ENCODE peak calls at places on chromosomes 7 and 10, in four cellular contexts. One of them, this sample, is unnamed.

GRCh38 chr7:121259826-121260225 is 69.0 kb upstream of the WNT16 start:
- DNase-seq in right lobe of liver: no peak
- DNase-seq in breast epithelium: no peak
- DNase-seq in colonic mucosa: no peak
- DNase-seq in this sample: no peak

GRCh38 chr7:66356277-66356721 is 151.2 kb downstream of the TPST1 start:
- DNase-seq in right lobe of liver: no peak
- DNase-seq in breast epithelium: no peak
- DNase-seq in colonic mucosa: peak; percentile 34
- DNase-seq in this sample: no peak

GRCh38 chr7:75879771-75880184 is 944 bp downstream of the RHBDD2 start:
- DNase-seq in right lobe of liver: no peak
- DNase-seq in breast epithelium: no peak
- DNase-seq in colonic mucosa: no peak
- DNase-seq in this sample: no peak

GRCh38 chr7:28800150-28800549 is 158.0 kb downstream of the TRIL start:
- DNase-seq in right lobe of liver: peak; percentile 25
- DNase-seq in breast epithelium: no peak
- DNase-seq in colonic mucosa: no peak
- DNase-seq in this sample: peak; percentile 32

GRCh38 chr7:116021237-116021636 is 9.3 kb downstream of the TFEC start:
- DNase-seq in right lobe of liver: no peak
- DNase-seq in breast epithelium: no peak
- DNase-seq in colonic mucosa: no peak
- DNase-seq in this sample: no peak

GRCh38 chr10:28127881-28128280 is 129.0 kb upstream of the ODAD2 start:
- DNase-seq in right lobe of liver: no peak
- DNase-seq in breast epithelium: no peak
- DNase-seq in colonic mucosa: no peak
- DNase-seq in this sample: no peak

GRCh38 chr10:21329995-21330627 is 195.4 kb downstream of the SKIDA1 start:
- DNase-seq in right lobe of liver: no peak
- DNase-seq in breast epithelium: no peak
- DNase-seq in colonic mucosa: peak; percentile 18
- DNase-seq in this sample: no peak

GRCh38 chr10:78210548-78210947 is 176.9 kb downstream of the RPS24 start:
- DNase-seq in right lobe of liver: no peak
- DNase-seq in breast epithelium: no peak
- DNase-seq in colonic mucosa: no peak
- DNase-seq in this sample: no peak

GRCh38 chr7:127152423-127152822 is 100.3 kb downstream of the GRM8 start:
- DNase-seq in right lobe of liver: no peak
- DNase-seq in breast epithelium: no peak
- DNase-seq in colonic mucosa: no peak
- DNase-seq in this sample: no peak

GRCh38 chr10:100806356-100806645 is 60.9 kb downstream of the PAX2 start:
- DNase-seq in right lobe of liver: no peak
- DNase-seq in breast epithelium: no peak
- DNase-seq in colonic mucosa: no peak
- DNase-seq in this sample: no peak

DNA sequence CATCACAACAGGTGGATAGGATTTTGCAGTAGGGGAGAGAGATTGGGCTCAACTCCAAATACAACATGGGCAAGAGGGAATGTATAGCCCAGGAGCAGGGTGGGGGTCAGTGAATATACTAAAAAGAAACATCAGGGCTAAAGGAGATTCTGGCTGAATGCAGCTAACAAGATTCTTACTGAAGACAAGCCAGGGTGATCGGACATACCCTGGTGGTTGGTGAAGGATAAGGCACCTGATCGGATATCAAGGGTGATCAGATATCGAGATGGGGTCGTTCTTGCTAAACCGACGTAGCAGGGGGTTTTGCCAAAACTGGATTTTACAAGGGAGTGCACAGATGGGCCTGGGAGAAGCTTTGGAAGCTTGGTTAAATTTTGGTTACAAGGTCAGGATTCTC is 34.4 kb downstream of the WIPF3 start:
- DNase-seq in right lobe of liver: no peak
- DNase-seq in breast epithelium: no peak
- DNase-seq in colonic mucosa: no peak
- DNase-seq in this sample: no peak
- H3K4me1 ChIP-seq in right lobe of liver: no peaks in the 10 kb centered on the region
- H3K4me1 ChIP-seq in breast epithelium: no peaks in the 10 kb centered on the region
- H3K4me1 ChIP-seq in colonic mucosa: no peaks in the 10 kb centered on the region
- H3K4me1 ChIP-seq in this sample: peaks cover 3% of the 10 kb centered on the region

GRCh38 chr10:99236627-99237309 is 1.1 kb upstream of the HPSE2 start:
- DNase-seq in right lobe of liver: no peak
- DNase-seq in breast epithelium: no peak
- DNase-seq in colonic mucosa: no peak
- DNase-seq in this sample: no peak
- H3K27me3 ChIP-seq in right lobe of liver: peaks cover 8% of the 10 kb centered on the region
- H3K27me3 ChIP-seq in breast epithelium: peaks cover 55% of the 10 kb centered on the region
- H3K27me3 ChIP-seq in colonic mucosa: peaks cover 49% of the 10 kb centered on the region
- H3K27me3 ChIP-seq in this sample: peaks cover 39% of the 10 kb centered on the region

GRCh38 chr10:26798298-26798697 is 62.5 kb downstream of the ABI1 start:
- DNase-seq in right lobe of liver: no peak
- DNase-seq in breast epithelium: no peak
- DNase-seq in colonic mucosa: no peak
- DNase-seq in this sample: no peak
- H3K4me1 ChIP-seq in right lobe of liver: no peaks in the 10 kb centered on the region
- H3K4me1 ChIP-seq in breast epithelium: no peaks in the 10 kb centered on the region
- H3K4me1 ChIP-seq in colonic mucosa: no peaks in the 10 kb centered on the region
- H3K4me1 ChIP-seq in this sample: peaks cover 17% of the 10 kb centered on the region

DNA sequence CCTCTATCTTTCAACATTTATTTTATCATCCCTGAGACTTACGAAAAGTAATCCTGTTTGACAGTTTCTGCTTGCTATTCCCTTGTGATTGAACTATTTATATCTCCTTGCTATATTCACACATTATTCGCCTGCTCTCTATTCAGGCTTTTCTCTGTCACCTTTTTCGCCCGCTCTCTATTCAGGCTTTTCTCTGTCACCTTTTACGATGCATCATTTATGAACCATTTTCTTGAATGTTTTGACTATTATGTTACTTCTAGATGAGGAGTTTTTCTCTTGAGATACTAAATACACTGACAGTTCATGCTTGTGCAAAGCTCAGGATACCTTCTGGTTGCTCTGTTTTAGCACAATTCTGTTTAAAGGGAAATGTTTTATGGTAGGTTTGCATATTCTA is 143.3 kb upstream of the VSTM2A start:
- DNase-seq in right lobe of liver: no peak
- DNase-seq in breast epithelium: no peak
- DNase-seq in colonic mucosa: no peak
- DNase-seq in this sample: no peak
- H3K27me3 ChIP-seq in right lobe of liver: no peaks in the 10 kb centered on the region
- H3K27me3 ChIP-seq in breast epithelium: no peaks in the 10 kb centered on the region
- H3K27me3 ChIP-seq in colonic mucosa: no peaks in the 10 kb centered on the region
- H3K27me3 ChIP-seq in this sample: no peaks in the 10 kb centered on the region

GRCh38 chr7:105591522-105591921 is 10.2 kb upstream of the EFCAB10 start:
- DNase-seq in right lobe of liver: no peak
- DNase-seq in breast epithelium: no peak
- DNase-seq in colonic mucosa: no peak
- DNase-seq in this sample: no peak
- H3K4me1 ChIP-seq in right lobe of liver: no peaks in the 10 kb centered on the region
- H3K4me1 ChIP-seq in breast epithelium: no peaks in the 10 kb centered on the region
- H3K4me1 ChIP-seq in colonic mucosa: no peaks in the 10 kb centered on the region
- H3K4me1 ChIP-seq in this sample: no peaks in the 10 kb centered on the region

DNA sequence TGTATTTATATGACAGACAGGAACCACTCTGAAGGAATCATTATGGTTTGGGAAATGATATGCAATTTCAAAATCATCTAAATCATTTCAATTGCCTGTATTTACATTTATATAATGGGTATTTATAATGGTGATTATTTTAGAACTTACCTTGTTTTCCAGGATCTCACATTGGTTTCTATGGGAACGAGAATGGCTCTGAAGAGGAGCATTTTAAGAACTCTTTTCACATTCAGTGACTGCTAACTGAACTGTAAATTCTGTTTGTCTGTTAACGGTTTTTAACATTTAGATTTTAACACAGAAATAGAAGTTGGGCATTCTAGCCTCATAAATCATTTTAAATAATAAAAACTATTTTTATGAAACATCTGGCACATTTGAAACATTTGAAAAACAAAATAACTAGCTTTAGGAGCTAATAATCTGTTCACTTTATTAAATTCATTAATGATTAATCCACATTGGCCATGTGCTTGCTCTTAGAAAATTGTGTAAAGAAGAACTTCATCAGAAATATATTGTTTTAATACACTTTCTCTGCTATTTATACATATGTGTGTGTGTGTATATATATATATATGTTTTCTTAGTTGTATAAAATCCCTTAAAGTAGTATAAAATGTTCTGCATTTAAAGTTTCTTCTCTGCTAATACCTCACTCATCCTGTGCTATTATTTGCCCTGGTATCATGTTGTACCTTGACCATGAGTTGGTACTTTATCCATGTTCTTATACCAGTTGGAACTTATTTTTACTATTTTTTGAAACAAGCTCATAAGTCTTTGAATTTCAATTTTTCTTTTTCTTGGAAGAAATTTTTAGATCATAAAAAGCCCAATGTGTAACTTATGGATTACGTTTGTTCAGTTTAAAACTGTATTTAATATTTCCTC is 8.7 kb upstream of the SEM1 start:
- DNase-seq in right lobe of liver: no peak
- DNase-seq in breast epithelium: no peak
- DNase-seq in colonic mucosa: no peak
- DNase-seq in this sample: no peak
- H3K27me3 ChIP-seq in right lobe of liver: no peaks in the 10 kb centered on the region
- H3K27me3 ChIP-seq in breast epithelium: no peaks in the 10 kb centered on the region
- H3K27me3 ChIP-seq in colonic mucosa: no peaks in the 10 kb centered on the region
- H3K27me3 ChIP-seq in this sample: no peaks in the 10 kb centered on the region

DNA sequence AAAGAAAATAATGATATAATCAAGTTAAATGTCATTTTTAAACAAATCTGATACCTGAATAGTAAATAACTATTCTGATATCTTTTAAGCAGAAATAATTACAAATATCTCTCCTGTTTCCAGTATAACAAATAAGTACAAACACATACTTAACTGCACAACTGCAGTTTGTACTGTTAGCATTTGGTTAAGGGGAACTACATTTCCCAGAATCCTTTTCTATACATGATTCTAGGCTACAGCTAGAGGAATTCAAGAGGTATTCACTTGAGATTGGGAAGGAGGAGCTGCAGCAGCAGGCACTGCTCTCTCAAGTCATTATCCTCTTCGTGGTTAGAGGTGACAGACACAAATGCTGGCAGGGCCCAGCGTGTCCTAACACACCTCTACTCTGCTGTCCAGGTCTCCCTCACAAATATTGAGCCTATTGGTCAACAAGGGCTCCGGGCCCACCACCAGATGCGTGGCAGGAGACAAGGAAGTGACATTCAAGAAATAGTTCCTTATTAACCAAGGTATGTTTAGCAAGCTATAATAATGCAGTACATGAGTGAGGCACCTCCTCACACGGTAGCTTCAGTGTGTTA is 255.1 kb upstream of the MKLN1 start:
- DNase-seq in right lobe of liver: peak; percentile 35
- DNase-seq in breast epithelium: no peak
- DNase-seq in colonic mucosa: no peak
- DNase-seq in this sample: no peak
- H3K4me1 ChIP-seq in right lobe of liver: no peaks in the 10 kb centered on the region
- H3K4me1 ChIP-seq in breast epithelium: peaks cover 14% of the 10 kb centered on the region
- H3K4me1 ChIP-seq in colonic mucosa: no peaks in the 10 kb centered on the region
- H3K4me1 ChIP-seq in this sample: peaks cover 74% of the 10 kb centered on the region